ENCODE peak calls at places on chromosomes 12 and 14, in five cellular contexts. R, A, I, V and J are unnamed samples.

GRCh38 chr14:65073605-65074201 is 28.6 kb downstream of the MAX start:
- DNase-seq in R (peak; percentile 90), A (no peak), I (no peak), V (peak; percentile 65), J (no peak)

GRCh38 chr12:131604146-131604844 is 106.6 kb upstream of the SFSWAP start:
- DNase-seq in R (no peak), A (no peak), I (no peak), V (no peak), J (no peak)

GRCh38 chr14:34363733-34364134 is 98.3 kb downstream of the SPTSSA start:
- DNase-seq in R (no peak), A (no peak), I (no peak), V (no peak), J (no peak)

GRCh38 chr12:120365675-120366340 is 3.2 kb downstream of the MSI1 start:
- DNase-seq in R (peak; percentile 83), A (no peak), I (no peak), V (peak; percentile 82), J (no peak)

GRCh38 chr14:36067428-36068187 is 108.9 kb downstream of the PTCSC3 start:
- DNase-seq in R (no peak), A (no peak), I (no peak), V (no peak), J (no peak)

GRCh38 chr14:22613736-22614239 is 15.7 kb downstream of the ABHD4 start:
- DNase-seq in R (no peak), A (no peak), I (no peak), V (no peak), J (no peak)

GRCh38 chr14:105315211-105315721 is 718 bp downstream of the PACS2 start:
- DNase-seq in R (peak; percentile 75), A (no peak), I (no peak), V (peak; percentile 44), J (no peak)

GRCh38 chr12:39883411-39883810 is 222.5 kb downstream of the SLC2A13 start:
- DNase-seq in R (no peak), A (no peak), I (no peak), V (no peak), J (no peak)

GRCh38 chr14:80699861-80700260 is 241.7 kb downstream of the CEP128 start:
- DNase-seq in R (no peak), A (no peak), I (no peak), V (no peak), J (no peak)
- TF ChIP-seq CTCF in R (no peak), A (no peak), I (no peak), V (no peak), J (no peak)

DNA sequence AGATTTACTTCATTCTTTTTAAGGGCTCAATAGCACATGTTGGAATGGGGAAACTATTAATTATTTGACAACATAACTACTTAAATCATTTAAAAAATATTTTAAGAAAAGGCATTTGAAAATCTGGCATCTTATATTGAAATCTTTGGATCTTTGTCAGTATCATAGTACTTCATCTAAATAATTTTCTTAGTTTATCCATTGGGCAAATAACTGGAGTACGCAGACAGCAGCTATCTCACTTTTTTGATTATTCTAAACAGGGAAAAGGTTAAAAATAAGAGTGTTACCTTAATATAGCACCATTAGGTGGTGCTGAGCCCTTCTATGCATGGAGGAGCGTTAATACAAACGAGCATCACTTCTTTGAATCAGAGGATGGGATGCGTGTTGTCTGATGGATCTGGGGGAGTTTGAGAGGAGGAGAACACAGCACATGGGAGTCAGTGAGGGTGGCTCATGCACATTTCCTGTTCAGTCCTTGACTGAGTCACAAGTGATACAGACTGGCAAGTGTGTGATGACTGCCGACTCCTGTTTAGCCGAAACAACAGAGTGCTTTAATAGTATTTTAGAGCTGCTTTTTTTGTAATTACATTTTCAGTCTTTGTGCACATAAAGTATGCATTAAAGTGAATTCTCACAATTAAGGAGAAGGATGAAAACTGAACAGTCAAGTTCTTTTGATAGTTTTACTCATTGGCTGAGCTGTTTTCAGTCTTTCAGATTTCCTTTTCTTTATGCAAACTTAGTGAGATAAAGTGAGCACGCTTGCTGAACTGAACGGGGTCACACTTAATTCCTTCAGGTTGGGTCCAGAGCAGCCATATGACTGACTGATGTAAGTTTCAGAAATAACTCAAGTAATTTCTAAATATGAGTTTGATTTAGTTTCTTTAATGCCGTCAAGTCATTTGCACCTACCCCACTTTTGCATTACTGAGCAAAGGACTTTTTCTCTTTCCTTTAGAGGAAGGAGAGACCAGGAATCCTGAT is 92.7 kb downstream of the DIP2B start:
- DNase-seq in R (no peak), A (peak; percentile 93), I (no peak), V (peak; percentile 39), J (no peak)
- TF ChIP-seq CTCF in R (no peak), A (peak; percentile 14), I (no peak), V (no peak), J (no peak)

GRCh38 chr14:88914956-88915355 is 90.5 kb downstream of the TTC8 start:
- DNase-seq in R (no peak), A (no peak), I (no peak), V (no peak), J (no peak)

GRCh38 chr14:88919502-88919901 is 95.1 kb downstream of the TTC8 start:
- DNase-seq in R (peak; percentile 46), A (no peak), I (no peak), V (no peak), J (no peak)
- TF ChIP-seq CTCF in R (no peak), A (no peak), I (no peak), V (no peak), J (no peak)

GRCh38 chr12:31257784-31258183 is 68.2 kb downstream of the SINHCAF start:
- DNase-seq in R (no peak), A (no peak), I (no peak), V (no peak), J (no peak)
- TF ChIP-seq CTCF in R (no peak), A (no peak), I (no peak), V (no peak), J (no peak)